ENCODE peak calls at places on chromosomes 12 and 14, in six cellular contexts. W is neural progenitor cell; N is right lobe of liver; T is CD8-positive, alpha-beta memory T cell; I is lung; H is RWPE1. S is an unnamed sample.

GRCh38 chr12:57368349-57369095 is 62.3 kb downstream of the R3HDM2 start:
- DNase-seq in W (no peak), N (no peak), T (no peak), I (no peak), H (no peak), S (no peak)

GRCh38 chr12:80064951-80065350 is 34.4 kb upstream of the OTOGL start:
- DNase-seq in W (no peak), N (no peak), T (no peak), I (no peak), H (no peak), S (no peak)

GRCh38 chr14:81450100-81450531 is 50.0 kb upstream of the STON2 start:
- DNase-seq in W (peak; percentile 28), N (no peak), T (no peak), I (no peak), H (no peak), S (no peak)

GRCh38 chr14:22152901-22153300 is 436.1 kb downstream of the DAD1 start:
- DNase-seq in W (no peak), N (no peak), T (no peak), I (no peak), H (no peak), S (no peak)

GRCh38 chr14:91258021-91258618 is 13.6 kb upstream of the GPR68 start:
- DNase-seq in W (no peak), N (no peak), T (no peak), I (no peak), H (peak; percentile 75), S (no peak)

GRCh38 chr14:69828372-69828771 is 31.3 kb upstream of the SLC10A1 start:
- DNase-seq in W (no peak), N (no peak), T (no peak), I (no peak), H (no peak), S (no peak)

GRCh38 chr12:54417712-54418440 is 1.2 kb downstream of the ITGA5 start:
- DNase-seq in W (peak; percentile 53), N (no peak), T (peak; percentile 43), I (no peak), H (no peak), S (no peak)

GRCh38 chr12:23987032-23987431 is 37.6 kb upstream of the SOX5 start:
- DNase-seq in W (no peak), N (no peak), T (no peak), I (no peak), H (no peak), S (no peak)

GRCh38 chr14:96861568-96862310 is 64.6 kb downstream of the VRK1 start:
- DNase-seq in W (peak; percentile 77), N (no peak), T (no peak), I (no peak), H (no peak), S (no peak)

GRCh38 chr14:70707138-70708038 is 65.7 kb downstream of the TTC9 start:
- DNase-seq in W (no peak), N (no peak), T (no peak), I (peak; percentile 49), H (peak; percentile 67), S (peak; percentile 72)

GRCh38 chr12:56338643-56339422 is at the start of gene IL23A:
- DNase-seq in W (peak; percentile 54), N (no peak), T (peak; percentile 80), I (no peak), H (peak; percentile 65), S (no peak)

GRCh38 chr14:101810897-101811620 is 49.5 kb downstream of the PPP2R5C start:
- DNase-seq in W (no peak), N (no peak), T (no peak), I (no peak), H (peak; percentile 51), S (peak; percentile 32)

GRCh38 chr12:53232641-53233538 is 881 bp upstream of the RARG start:
- DNase-seq in W (peak; percentile 60), N (no peak), T (peak; percentile 41), I (no peak), H (peak; percentile 76), S (no peak)

GRCh38 chr12:51082561-51083139 is 746 bp downstream of the CSRNP2 start:
- DNase-seq in W (no peak), N (no peak), T (peak; percentile 10), I (no peak), H (peak; percentile 45), S (peak; percentile 34)

GRCh38 chr14:96055065-96055752 is 16.0 kb downstream of the C14orf132 start:
- DNase-seq in W (no peak), N (no peak), T (no peak), I (no peak), H (no peak), S (peak; percentile 54)

GRCh38 chr14:64465856-64466554 is 706 bp downstream of the AKAP5 start:
- DNase-seq in W (peak; percentile 81), N (no peak), T (no peak), I (no peak), H (peak; percentile 33), S (peak; percentile 45)

GRCh38 chr12:101857043-101857558 is 20.3 kb upstream of the DRAM1 start:
- DNase-seq in W (no peak), N (no peak), T (no peak), I (no peak), H (peak; percentile 60), S (peak; percentile 64)

GRCh38 chr14:99259327-99259726 is 12.7 kb downstream of the BCL11B start:
- DNase-seq in W (no peak), N (no peak), T (peak; percentile 86), I (no peak), H (no peak), S (no peak)

GRCh38 chr14:100896369-100897060 is 7.0 kb downstream of the RTL1 start:
- DNase-seq in W (peak; percentile 54), N (no peak), T (no peak), I (no peak), H (no peak), S (no peak)

GRCh38 chr12:56256326-56256960 is 1.7 kb downstream of the ANKRD52 start:
- DNase-seq in W (peak; percentile 27), N (no peak), T (no peak), I (no peak), H (no peak), S (no peak)

GRCh38 chr14:57732886-57733285 is 133.0 kb downstream of the SLC35F4 start:
- DNase-seq in W (no peak), N (no peak), T (no peak), I (no peak), H (no peak), S (peak; percentile 64)

GRCh38 chr12:108193922-108194321 is 64.8 kb downstream of the WSCD2 start:
- DNase-seq in W (peak; percentile 70), N (no peak), T (no peak), I (peak; percentile 36), H (peak; percentile 54), S (peak; percentile 5)

GRCh38 chr12:54370218-54370730 is 6.0 kb upstream of the GPR84 start:
- DNase-seq in W (peak; percentile 92), N (peak; percentile 63), T (no peak), I (peak; percentile 72), H (peak; percentile 59), S (peak; percentile 57)

GRCh38 chr12:77968021-77968420 is 137.3 kb downstream of the NAV3 start:
- DNase-seq in W (no peak), N (no peak), T (no peak), I (no peak), H (no peak), S (no peak)

GRCh38 chr12:47349770-47350408 is 270.1 kb upstream of the AMIGO2 start:
- DNase-seq in W (no peak), N (no peak), T (no peak), I (no peak), H (no peak), S (no peak)

GRCh38 chr12:57128519-57129247 is 400 bp downstream of the LRP1 start:
- DNase-seq in W (peak; percentile 73), N (peak; percentile 52), T (no peak), I (no peak), H (no peak), S (no peak)

GRCh38 chr14:95445676-95446075 is 70.8 kb downstream of the SYNE3 start:
- DNase-seq in W (no peak), N (no peak), T (no peak), I (no peak), H (no peak), S (no peak)

GRCh38 chr12:12019881-12020280 is 50.9 kb upstream of the BCL2L14 start:
- DNase-seq in W (no peak), N (no peak), T (no peak), I (no peak), H (no peak), S (no peak)

GRCh38 chr14:64502476-64503183 is 1.0 kb downstream of the ZBTB25 start:
- DNase-seq in W (peak; percentile 44), N (peak; percentile 51), T (no peak), I (no peak), H (no peak), S (no peak)

DNA sequence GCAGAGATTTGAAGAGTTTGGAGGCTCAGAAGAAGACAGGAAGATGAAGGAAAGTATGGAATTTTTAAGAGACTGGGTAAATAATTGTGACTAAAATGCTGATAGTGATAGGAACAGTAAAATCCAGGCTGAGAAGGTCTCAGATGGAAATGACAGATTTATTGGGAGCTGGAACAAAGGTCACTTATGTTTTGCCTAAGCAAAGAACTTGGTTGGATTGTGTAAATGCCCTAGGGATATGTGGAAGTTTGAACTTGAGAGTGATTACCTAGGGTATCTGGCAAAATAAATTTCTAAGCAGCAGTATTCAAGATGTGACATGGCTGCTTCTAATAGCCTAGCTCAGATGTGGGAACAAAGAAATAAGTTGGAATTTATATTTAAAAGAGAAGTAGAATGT is 180.9 kb downstream of the TRHDE start:
- DNase-seq in W (no peak), N (no peak), T (no peak), I (no peak), H (no peak), S (no peak)
- H3K27ac ChIP-seq in W (no peak overlapping the region), N (no peak overlapping the region), T (no peak overlapping the region), I (no peak overlapping the region), H (no peak overlapping the region), S (no peak overlapping the region)

DNA sequence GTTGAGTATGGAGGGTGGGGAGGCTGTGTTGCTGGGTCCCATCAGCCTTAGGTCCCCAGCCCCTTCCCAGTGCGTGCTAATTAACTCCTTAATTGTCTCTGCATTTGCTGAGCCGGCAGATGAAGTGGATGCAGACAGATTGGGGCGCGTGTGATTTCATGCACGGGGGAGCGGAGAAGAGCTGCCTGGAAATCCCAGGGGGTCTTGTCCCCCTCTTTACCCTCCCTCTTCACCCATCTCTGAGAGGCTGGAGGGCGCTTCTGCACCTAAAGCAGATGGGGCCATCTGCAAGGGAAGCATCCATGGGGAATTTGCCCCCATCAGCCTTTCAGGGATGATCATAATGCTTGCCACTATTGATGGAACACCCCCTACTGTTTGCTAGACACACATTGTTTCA is 4.4 kb upstream of the ASIC1 start:
- DNase-seq in W (no peak), N (no peak), T (no peak), I (no peak), H (no peak), S (no peak)
- H3K27ac ChIP-seq in W (no peak overlapping the region), N (no peak overlapping the region), T (no peak overlapping the region), I (no peak overlapping the region), H (no peak overlapping the region), S (no peak overlapping the region)

DNA sequence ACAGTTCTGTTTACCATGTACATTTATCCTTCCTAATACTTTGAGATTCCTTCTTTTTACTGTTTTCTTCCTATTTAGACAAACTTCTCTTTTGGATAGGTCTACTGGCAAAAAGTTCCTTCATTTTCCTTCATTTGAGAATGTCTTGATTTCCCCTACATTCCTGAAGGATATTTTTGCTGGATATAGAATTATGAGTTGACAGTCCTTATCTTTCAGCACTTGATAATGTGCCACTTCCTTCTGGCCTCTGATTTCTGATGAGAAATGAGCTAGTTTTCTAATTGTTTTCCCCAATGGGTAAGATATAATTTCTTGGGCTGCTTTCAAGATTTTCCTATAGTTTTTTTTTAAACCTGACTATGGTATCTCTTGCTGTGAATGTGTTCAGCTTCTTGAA is 75.6 kb downstream of the CEP83 start:
- DNase-seq in W (no peak), N (no peak), T (no peak), I (no peak), H (no peak), S (no peak)
- H3K27ac ChIP-seq in W (no peak overlapping the region), N (no peak overlapping the region), T (no peak overlapping the region), I (no peak overlapping the region), H (no peak overlapping the region), S (no peak overlapping the region)

GRCh38 chr14:105165761-105166485 is 2.7 kb downstream of the JAG2 start:
- DNase-seq in W (no peak), N (no peak), T (no peak), I (no peak), H (peak; percentile 46), S (no peak)
- H3K27ac ChIP-seq in W (no peak overlapping the region), N (no peak overlapping the region), T (no peak overlapping the region), I (no peak overlapping the region), H (peak overlapping the region; percentile 99), S (no peak overlapping the region)